ENCODE peak calls at places on chromosomes 7 and 10, in four cellular contexts. R is GM23338, I is stomach, H is spleen. E is an unnamed sample.

GRCh38 chr7:74410772-74411171 is 42.9 kb upstream of the GTF2IRD1 start:
- DNase-seq in R (no peak), I (no peak), H (no peak), E (no peak)

GRCh38 chr10:110803830-110804338 is 67.8 kb upstream of the PDCD4 start:
- DNase-seq in R (peak), I (peak), H (peak), E (no peak)

GRCh38 chr7:101950450-101951119 is 133.2 kb downstream of the CUX1 start:
- DNase-seq in R (peak), I (no peak), H (no peak), E (no peak)

GRCh38 chr10:6642881-6643280 is 62.8 kb upstream of the PRKCQ start:
- DNase-seq in R (no peak), I (no peak), H (no peak), E (no peak)

GRCh38 chr7:1646391-1646790 is 23.7 kb upstream of the ELFN1 start:
- DNase-seq in R (no peak), I (no peak), H (no peak), E (no peak)

GRCh38 chr10:78259394-78259793 is 225.7 kb downstream of the RPS24 start:
- DNase-seq in R (no peak), I (no peak), H (peak), E (no peak)

GRCh38 chr10:24463683-24464426 is 254.9 kb downstream of the KIAA1217 start:
- DNase-seq in R (no peak), I (peak), H (no peak), E (no peak)

GRCh38 chr10:123331438-123331837 is 177.2 kb downstream of the BUB3 start:
- DNase-seq in R (no peak), I (no peak), H (no peak), E (no peak)

GRCh38 chr7:380226-380550 is 90.2 kb downstream of the FOXL3 start:
- DNase-seq in R (peak), I (peak), H (no peak), E (no peak)

GRCh38 chr10:50809596-50809995 is 69.9 kb downstream of the ASAH2B start:
- DNase-seq in R (no peak), I (no peak), H (no peak), E (no peak)

GRCh38 chr10:92681306-92681823 is 8.4 kb upstream of the HHEX start:
- DNase-seq in R (no peak), I (no peak), H (no peak), E (no peak)

GRCh38 chr10:103854265-103854686 is 1.1 kb downstream of the SH3PXD2A start:
- DNase-seq in R (peak), I (no peak), H (no peak), E (no peak)

GRCh38 chr10:86360657-86361056 is 5.9 kb downstream of the GRID1 start:
- DNase-seq in R (no peak), I (no peak), H (peak), E (no peak)

GRCh38 chr7:26197153-26198115 is 3.1 kb downstream of the HNRNPA2B1 start:
- DNase-seq in R (no peak), I (no peak), H (no peak), E (no peak)

GRCh38 chr7:3393862-3394261 is 92.8 kb downstream of the SDK1 start:
- DNase-seq in R (no peak), I (no peak), H (no peak), E (no peak)

GRCh38 chr7:158432369-158433270 is 155.0 kb downstream of the PTPRN2 start:
- DNase-seq in R (no peak), I (peak), H (peak), E (no peak)

GRCh38 chr7:118053353-118053752 is 130.6 kb upstream of the LSM8 start:
- DNase-seq in R (no peak), I (no peak), H (no peak), E (no peak)

GRCh38 chr7:35993663-35994622 is 159.1 kb upstream of the EEPD1 start:
- DNase-seq in R (no peak), I (no peak), H (no peak), E (no peak)

GRCh38 chr10:124384591-124385190 is 34.0 kb downstream of the OAT start:
- DNase-seq in R (no peak), I (peak), H (no peak), E (no peak)

GRCh38 chr10:124383496-124383895 is 35.2 kb downstream of the OAT start:
- DNase-seq in R (no peak), I (peak), H (no peak), E (no peak)

GRCh38 chr7:37674534-37674933 is 9.0 kb upstream of the GPR141 start:
- DNase-seq in R (no peak), I (no peak), H (no peak), E (no peak)

GRCh38 chr10:70475661-70476060 is 2.9 kb upstream of the PALD1 start:
- DNase-seq in R (no peak), I (no peak), H (no peak), E (no peak)

GRCh38 chr7:120054376-120055100 is 218.4 kb upstream of the KCND2 start:
- DNase-seq in R (no peak), I (no peak), H (no peak), E (no peak)

GRCh38 chr7:4115442-4115841 is 566.7 kb upstream of the FOXK1 start:
- DNase-seq in R (no peak), I (no peak), H (peak), E (no peak)

GRCh38 chr10:6204063-6204340 is 1.3 kb downstream of the PFKFB3 start:
- DNase-seq in R (peak), I (peak), H (peak), E (no peak)

GRCh38 chr7:50393547-50394252 is 56.5 kb downstream of the FIGNL1 start:
- DNase-seq in R (no peak), I (no peak), H (no peak), E (no peak)

GRCh38 chr7:57071-57470 is 135.3 kb upstream of the FAM20C start:
- DNase-seq in R (no peak), I (no peak), H (no peak), E (no peak)

GRCh38 chr7:71267734-71268133 is 135.8 kb downstream of the GALNT17 start:
- DNase-seq in R (peak), I (no peak), H (no peak), E (no peak)

GRCh38 chr7:71272509-71273214 is 140.7 kb downstream of the GALNT17 start:
- DNase-seq in R (no peak), I (no peak), H (no peak), E (no peak)

GRCh38 chr7:71271203-71271602 is 139.3 kb downstream of the GALNT17 start:
- DNase-seq in R (no peak), I (no peak), H (no peak), E (no peak)

GRCh38 chr7:71264005-71264404 is 132.1 kb downstream of the GALNT17 start:
- DNase-seq in R (no peak), I (no peak), H (no peak), E (no peak)

GRCh38 chr7:71266912-71267311 is 135.0 kb downstream of the GALNT17 start:
- DNase-seq in R (peak), I (no peak), H (no peak), E (no peak)
- TF ChIP-seq POLR2AphosphoS5 in R (no peak), I (no peak), H (no peak), E (no peak)

DNA sequence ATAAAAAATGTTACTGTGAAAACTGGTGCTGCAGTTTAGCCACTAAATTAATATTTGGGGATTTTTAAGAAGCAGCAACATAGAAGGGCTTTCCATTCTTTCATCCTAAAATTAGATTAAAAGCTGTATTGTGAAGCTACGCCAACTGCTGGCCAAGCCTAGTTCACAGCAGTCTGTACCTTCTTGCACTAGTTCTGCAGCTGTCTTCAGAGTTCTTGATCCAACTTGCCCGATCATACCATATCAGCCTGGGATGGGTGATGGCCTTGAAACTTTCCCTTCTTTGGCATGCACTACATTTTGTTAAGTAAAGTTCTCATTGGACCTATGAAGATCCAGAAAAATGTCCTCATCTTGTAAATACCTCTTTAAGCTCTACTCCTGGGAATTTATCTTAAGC is 20.3 kb upstream of the PANK1 start:
- DNase-seq in R (no peak), I (no peak), H (no peak), E (no peak)
- TF ChIP-seq POLR2AphosphoS5 in R (no peak), I (no peak), H (no peak), E (no peak)

DNA sequence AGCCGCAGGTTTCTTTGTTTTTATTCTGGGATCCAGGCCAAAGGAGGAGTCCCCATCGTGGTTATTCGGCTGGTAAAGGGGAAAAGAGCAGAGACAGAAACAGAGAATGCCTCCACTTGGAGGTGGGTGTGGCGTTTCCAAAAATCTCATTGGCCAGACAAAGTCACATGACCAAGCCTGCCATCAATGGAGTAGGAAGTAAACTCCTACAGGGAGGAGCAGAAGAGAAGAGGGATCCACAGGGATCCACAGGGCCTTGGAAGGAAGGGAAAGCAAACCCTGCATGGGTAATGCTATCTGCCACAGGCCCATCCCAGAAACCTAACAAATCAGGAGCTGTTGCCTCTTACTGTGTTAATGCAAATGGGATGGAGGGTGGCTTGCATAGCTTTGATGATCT is 425.7 kb upstream of the GALNT17 start:
- DNase-seq in R (peak), I (no peak), H (no peak), E (no peak)
- TF ChIP-seq POLR2AphosphoS5 in R (no peak), I (no peak), H (no peak), E (no peak)

GRCh38 chr10:15258255-15258654 is 89.8 kb upstream of the NMT2 start:
- DNase-seq in R (no peak), I (no peak), H (no peak), E (no peak)
- TF ChIP-seq POLR2AphosphoS5 in R (no peak), I (no peak), H (no peak), E (no peak)

GRCh38 chr10:29326886-29327789 is 38.3 kb downstream of the LYZL1 start:
- DNase-seq in R (no peak), I (no peak), H (no peak), E (no peak)
- TF ChIP-seq POLR2AphosphoS5 in R (no peak), I (no peak), H (no peak), E (no peak)

DNA sequence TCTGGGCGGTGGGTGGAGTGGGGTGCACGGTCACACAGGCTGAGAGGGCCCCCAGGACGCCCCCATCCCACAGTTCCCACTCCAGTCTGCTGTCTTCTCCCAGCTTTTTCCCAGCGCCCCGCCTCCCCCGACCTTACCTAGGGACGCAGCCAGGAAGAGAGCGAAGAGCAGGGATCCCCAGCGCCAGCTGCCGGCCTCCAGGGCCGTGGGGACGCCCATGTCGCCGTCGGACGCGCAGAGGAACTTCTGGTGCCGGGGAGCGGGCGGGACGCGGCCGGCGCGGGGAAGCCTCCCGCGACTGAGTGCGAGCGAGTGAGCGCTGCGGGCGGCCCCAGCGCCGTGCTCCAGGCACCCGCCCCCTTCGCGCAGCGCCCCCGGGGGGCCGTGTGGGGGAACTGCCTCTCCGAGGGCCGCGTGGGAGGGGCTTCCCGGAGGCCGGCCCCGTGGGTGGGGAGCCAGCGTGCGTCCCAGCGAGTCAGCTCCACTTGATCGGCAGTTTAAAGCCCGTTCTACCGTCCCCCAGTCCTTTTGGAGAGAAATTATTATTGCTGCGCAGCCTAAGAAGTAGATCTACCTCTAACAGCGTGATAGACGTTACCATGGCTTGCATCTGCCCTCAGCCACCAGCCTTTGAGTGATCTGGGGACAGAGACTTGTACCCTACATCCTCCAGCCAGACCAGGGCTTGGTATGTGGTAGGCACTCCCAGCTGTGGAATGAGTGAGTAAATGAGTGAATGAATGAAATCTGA is at the start of gene VSIR:
- DNase-seq in R (peak), I (peak), H (peak), E (peak)
- TF ChIP-seq POLR2AphosphoS5 in R (no peak), I (peak), H (peak), E (peak)

DNA sequence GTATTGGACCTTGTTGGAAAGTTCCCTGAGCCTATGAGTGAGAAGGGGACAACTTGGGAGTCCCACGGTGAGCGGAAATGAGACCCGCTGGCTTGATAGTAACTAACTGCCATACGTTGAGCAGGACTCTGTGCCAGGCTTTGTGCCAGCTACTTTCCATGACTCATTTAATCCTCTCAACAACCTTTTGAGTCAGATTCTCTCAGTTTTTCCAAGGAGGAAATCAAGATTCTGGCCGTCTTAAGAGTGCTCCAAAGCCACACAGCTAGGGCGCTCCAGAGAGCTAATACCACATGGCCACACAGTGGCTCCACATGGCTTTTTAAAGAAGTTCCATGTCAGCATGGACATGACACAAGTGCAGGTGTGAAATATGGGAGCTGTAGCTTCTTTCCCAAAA is 55.7 kb downstream of the NOD1 start:
- DNase-seq in R (no peak), I (no peak), H (no peak), E (no peak)
- TF ChIP-seq POLR2AphosphoS5 in R (no peak), I (no peak), H (no peak), E (no peak)